ENCODE peak calls at places on chromosomes 12 and 14, in nine cellular contexts. U is upper lobe of right lung, G is GM23338, X is spleen, I is cardiac muscle cell, K is mammary epithelial cell, R is endodermal cell, M is right atrium auricular region, A is gastrocnemius medialis. F is an unnamed sample.

GRCh38 chr14:34723867-34724266 is 9.5 kb upstream of the CFL2 start:
- DNase-seq in U (no peak), G (no peak), X (no peak), I (no peak), K (no peak), R (no peak), M (no peak), A (no peak), F (no peak)

GRCh38 chr14:98082833-98083232 is 1189.2 kb downstream of the BCL11B start:
- DNase-seq in U (no peak), G (peak; percentile 1), X (no peak), I (no peak), K (no peak), R (no peak), M (no peak), A (no peak), F (no peak)

GRCh38 chr12:2023365-2023764 is 19.1 kb upstream of the DCP1B start:
- DNase-seq in U (no peak), G (peak; percentile 38), X (no peak), I (no peak), K (peak; percentile 3), R (peak; percentile 63), M (no peak), A (no peak), F (no peak)

GRCh38 chr14:67514650-67515385 is 18.3 kb upstream of the PLEKHH1 start:
- DNase-seq in U (peak; percentile 76), G (peak; percentile 66), X (peak; percentile 89), I (no peak), K (no peak), R (peak; percentile 77), M (no peak), A (no peak), F (peak; percentile 32)

GRCh38 chr14:64970041-64970440 is 2.1 kb downstream of the RAB15 start:
- DNase-seq in U (peak; percentile 30), G (no peak), X (no peak), I (no peak), K (no peak), R (no peak), M (no peak), A (no peak), F (no peak)

GRCh38 chr12:30978639-30979038 is 52.1 kb downstream of the TSPAN11 start:
- DNase-seq in U (no peak), G (no peak), X (no peak), I (no peak), K (no peak), R (no peak), M (no peak), A (no peak), F (no peak)

GRCh38 chr12:60021235-60021634 is 425.4 kb downstream of the SLC16A7 start:
- DNase-seq in U (no peak), G (peak; percentile 11), X (no peak), I (no peak), K (no peak), R (peak; percentile 52), M (no peak), A (no peak), F (no peak)

GRCh38 chr14:102508410-102508773 is 1.2 kb downstream of the ANKRD9 start:
- DNase-seq in U (peak; percentile 74), G (no peak), X (no peak), I (no peak), K (no peak), R (no peak), M (no peak), A (peak; percentile 80), F (no peak)

GRCh38 chr14:35124127-35124526 is 1.8 kb downstream of the PRORP start:
- DNase-seq in U (no peak), G (no peak), X (no peak), I (no peak), K (no peak), R (no peak), M (no peak), A (no peak), F (no peak)

GRCh38 chr12:58596381-58596780 is 323.9 kb downstream of the LRIG3 start:
- DNase-seq in U (no peak), G (no peak), X (no peak), I (no peak), K (peak; percentile 22), R (no peak), M (no peak), A (no peak), F (no peak)

GRCh38 chr12:130916251-130916911 is 37.3 kb upstream of the ADGRD1 start:
- DNase-seq in U (peak; percentile 74), G (peak; percentile 85), X (peak; percentile 78), I (peak; percentile 82), K (peak; percentile 21), R (peak; percentile 86), M (peak; percentile 80), A (peak; percentile 34), F (no peak)

GRCh38 chr12:96226401-96226800 is 32.2 kb downstream of the ELK3 start:
- DNase-seq in U (no peak), G (no peak), X (no peak), I (no peak), K (no peak), R (no peak), M (no peak), A (no peak), F (no peak)

GRCh38 chr12:96225994-96226399 is 31.8 kb downstream of the ELK3 start:
- DNase-seq in U (no peak), G (no peak), X (no peak), I (no peak), K (no peak), R (no peak), M (no peak), A (no peak), F (no peak)

GRCh38 chr12:96225003-96225855 is 31.1 kb downstream of the ELK3 start:
- DNase-seq in U (no peak), G (no peak), X (no peak), I (peak; percentile 20), K (no peak), R (no peak), M (no peak), A (no peak), F (peak; percentile 27)

GRCh38 chr12:96223411-96224218 is 29.4 kb downstream of the ELK3 start:
- DNase-seq in U (no peak), G (no peak), X (no peak), I (no peak), K (no peak), R (peak; percentile 30), M (peak; percentile 34), A (no peak), F (no peak)

DNA sequence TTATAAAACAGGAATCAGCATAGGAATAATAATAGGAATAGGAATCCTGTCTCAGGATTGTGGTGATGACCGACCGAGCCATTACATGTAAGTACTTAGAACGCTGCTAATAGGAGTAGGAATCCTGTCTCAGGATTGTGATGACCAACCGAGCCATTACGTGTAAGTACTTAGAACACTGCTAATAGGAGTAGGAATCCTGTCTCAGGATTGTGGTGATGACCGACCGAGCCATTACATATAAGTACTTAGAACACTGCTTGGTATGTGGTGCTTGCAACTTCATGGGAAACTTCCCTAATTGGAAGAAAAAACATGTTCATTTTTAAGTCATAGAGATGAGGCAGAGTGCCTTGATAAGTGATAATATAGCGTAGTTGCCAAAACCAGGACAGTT is 30.0 kb downstream of the ELK3 start:
- DNase-seq in U (no peak), G (no peak), X (no peak), I (no peak), K (no peak), R (no peak), M (no peak), A (no peak), F (no peak)
- H3K4me1 ChIP-seq in U (peaks cover 18% of the 10 kb centered on the region), G (no peaks in the 10 kb centered on the region), X (peaks cover 15% of the 10 kb centered on the region), I (peaks cover 34% of the 10 kb centered on the region), K (peaks cover 37% of the 10 kb centered on the region), R (no peaks in the 10 kb centered on the region), M (no peaks in the 10 kb centered on the region), A (peaks cover 17% of the 10 kb centered on the region), F (no peaks in the 10 kb centered on the region)

GRCh38 chr14:53042480-53042879 is 91.6 kb upstream of the FERMT2 start:
- DNase-seq in U (no peak), G (no peak), X (no peak), I (peak; percentile 45), K (no peak), R (no peak), M (no peak), A (no peak), F (no peak)

GRCh38 chr14:53044486-53044885 is 93.6 kb upstream of the FERMT2 start:
- DNase-seq in U (no peak), G (no peak), X (no peak), I (no peak), K (peak; percentile 21), R (no peak), M (no peak), A (no peak), F (no peak)

GRCh38 chr14:53043107-53043704 is 92.4 kb upstream of the FERMT2 start:
- DNase-seq in U (no peak), G (no peak), X (no peak), I (no peak), K (no peak), R (no peak), M (no peak), A (no peak), F (no peak)

GRCh38 chr14:53048631-53049030 is 97.8 kb upstream of the FERMT2 start:
- DNase-seq in U (no peak), G (no peak), X (no peak), I (no peak), K (no peak), R (no peak), M (no peak), A (no peak), F (no peak)

GRCh38 chr14:53047302-53047701 is 96.5 kb upstream of the FERMT2 start:
- DNase-seq in U (no peak), G (no peak), X (no peak), I (no peak), K (no peak), R (no peak), M (no peak), A (no peak), F (no peak)
- H3K27ac ChIP-seq in U (no peak overlapping the region), G (no peak overlapping the region), X (no peak overlapping the region), I (peak overlapping the region; percentile 45), K (no peak overlapping the region), R (no peak overlapping the region), M (no peak overlapping the region), A (no peak overlapping the region), F (no peak overlapping the region)

GRCh38 chr14:57085801-57086200 is 182.9 kb downstream of the EXOC5 start:
- DNase-seq in U (no peak), G (no peak), X (no peak), I (peak; percentile 47), K (peak; percentile 16), R (no peak), M (no peak), A (no peak), F (no peak)
- TF ChIP-seq CTCF in U (no peak), G (no peak), X (no peak), I (no peak), K (no peak), R (no peak), M (no peak), A (no peak), F (no peak)

DNA sequence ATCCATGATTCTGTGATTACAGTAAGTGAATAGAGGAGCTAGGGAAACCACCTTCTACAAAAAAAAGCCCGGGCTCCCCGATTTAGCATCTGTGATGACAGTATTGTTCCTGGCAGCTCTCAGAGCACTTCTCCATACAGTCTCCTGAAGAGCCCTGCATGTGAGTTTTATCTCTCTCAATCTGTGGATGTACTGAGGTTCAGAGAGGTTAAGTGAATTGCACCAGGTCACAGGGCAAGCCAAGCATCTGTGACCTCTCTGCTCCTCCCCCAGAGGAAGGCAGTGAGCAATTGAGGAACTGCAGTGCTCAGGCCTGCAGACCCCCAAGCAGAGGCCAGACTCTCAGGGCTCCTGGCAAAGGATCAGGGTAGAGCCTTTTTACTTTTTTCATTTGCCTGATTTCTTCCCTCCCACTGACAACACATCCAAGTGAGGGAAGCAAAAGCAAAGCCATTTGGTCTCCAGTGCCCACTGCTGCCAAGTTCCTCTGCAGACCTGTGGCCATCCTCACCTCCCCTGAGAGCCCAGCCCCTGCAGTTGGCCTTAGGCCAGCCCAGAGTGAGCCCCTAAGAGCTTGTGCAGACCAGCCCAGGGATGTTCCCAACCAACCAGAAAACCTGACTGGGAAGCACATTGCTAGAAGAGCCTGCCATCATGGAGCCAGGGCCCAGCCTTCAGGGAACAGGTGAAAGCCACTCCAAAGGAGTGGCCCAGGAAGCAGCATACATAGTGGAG is 47.6 kb upstream of the PNMA1 start:
- DNase-seq in U (no peak), G (no peak), X (no peak), I (no peak), K (no peak), R (no peak), M (no peak), A (no peak), F (peak; percentile 38)
- H3K4me1 ChIP-seq in U (peaks cover 79% of the 10 kb centered on the region), G (peaks cover 25% of the 10 kb centered on the region), X (peaks cover 89% of the 10 kb centered on the region), I (peaks cover 36% of the 10 kb centered on the region), K (peaks cover 32% of the 10 kb centered on the region), R (peaks cover 6% of the 10 kb centered on the region), M (no peaks in the 10 kb centered on the region), A (peaks cover 83% of the 10 kb centered on the region), F (peaks cover 35% of the 10 kb centered on the region)